ENCODE peak calls at places on chromosomes 11 and 22, in seven cellular contexts. I is fibroblast of gingiva; C is HEK293T; B is NB4; P is CD4-positive, CD25-positive, alpha-beta regulatory T cell; X is Daoy; J is A549. V is an unnamed sample.

GRCh38 chr22:48883211-48883960 is 944.3 kb downstream of the BRD1 start:
- DNase-seq in J (no peak), X (peak; percentile 59), C (no peak), I (no peak), B (no peak), P (no peak), V (no peak)

GRCh38 chr11:42777776-42778175 is 534.0 kb upstream of the API5 start:
- DNase-seq in B (no peak), X (no peak), P (no peak), J (no peak), C (no peak), I (no peak), V (no peak)

GRCh38 chr22:31346255-31346732 is at the start of gene PATZ1:
- DNase-seq in C (peak; percentile 82), I (peak; percentile 78), J (peak; percentile 88), X (peak; percentile 82), P (peak; percentile 90), B (peak; percentile 91), V (peak; percentile 84)

GRCh38 chr22:47043835-47044721 is 281.6 kb downstream of the TBC1D22A start:
- DNase-seq in B (peak; percentile 61), X (peak; percentile 56), C (no peak), J (no peak), P (peak; percentile 34), I (no peak), V (no peak)

GRCh38 chr11:36092314-36093030 is 148.6 kb downstream of the LDLRAD3 start:
- DNase-seq in B (no peak), J (no peak), P (no peak), C (no peak), I (no peak), X (no peak), V (peak; percentile 53)

GRCh38 chr11:75350743-75351540 is 519 bp downstream of the ARRB1 start:
- DNase-seq in B (peak; percentile 80), P (peak; percentile 66), I (peak; percentile 26), C (peak; percentile 59), X (peak; percentile 34), J (no peak), V (peak; percentile 90)

GRCh38 chr11:123580557-123581275 is 73.7 kb downstream of the SCN3B start:
- DNase-seq in C (peak; percentile 85), J (peak; percentile 65), P (peak; percentile 72), X (peak; percentile 69), B (peak; percentile 40), I (no peak), V (peak; percentile 81)

GRCh38 chr22:27113211-27114030 is 456.0 kb downstream of the MIAT start:
- DNase-seq in J (peak; percentile 87), X (peak; percentile 96), C (no peak), I (peak; percentile 88), B (peak; percentile 87), P (no peak), V (peak; percentile 64)

GRCh38 chr11:128467610-128468041 is 119.7 kb downstream of the ETS1 start:
- DNase-seq in C (no peak), I (peak; percentile 90), B (no peak), X (peak; percentile 97), P (no peak), J (peak; percentile 75), V (no peak)

GRCh38 chr22:46056169-46057041 is 79.4 kb upstream of the WNT7B start:
- DNase-seq in B (no peak), P (no peak), J (no peak), X (peak; percentile 66), C (no peak), I (no peak), V (peak; percentile 68)

GRCh38 chr22:37425800-37426531 is 1.3 kb downstream of the ELFN2 start:
- DNase-seq in P (no peak), J (peak; percentile 22), B (peak; percentile 47), I (no peak), X (peak; percentile 61), C (no peak), V (no peak)

GRCh38 chr11:113992459-113993105 is 17.7 kb downstream of the HTR3A start:
- DNase-seq in B (no peak), I (no peak), P (no peak), X (no peak), J (no peak), C (no peak), V (no peak)